ENCODE peak calls at places on chromosomes 11 and 22, in six cellular contexts. W is SK-N-SH, N is HL-60, Y is K562, G is HepG2, U is GM12878. R is an unnamed sample.

GRCh38 chr11:104490182-104490581 is 326.2 kb upstream of the PDGFD start:
- DNase-seq in W (no peak), N (no peak), Y (no peak), G (no peak), U (no peak), R (no peak)

GRCh38 chr11:112734207-112734606 is 227.0 kb upstream of the NCAM1 start:
- DNase-seq in W (no peak), N (peak), Y (peak), G (no peak), U (no peak), R (peak)

GRCh38 chr22:48261706-48262105 is 1499.3 kb downstream of the TBC1D22A start:
- DNase-seq in W (no peak), N (no peak), Y (peak), G (no peak), U (no peak), R (no peak)

GRCh38 chr11:1946812-1947480 is at the start of gene MRPL23:
- DNase-seq in W (no peak), N (peak), Y (no peak), G (no peak), U (no peak), R (no peak)

GRCh38 chr22:50016988-50017700 is 4.6 kb upstream of the IL17REL start:
- DNase-seq in W (peak), N (no peak), Y (no peak), G (no peak), U (peak), R (no peak)

GRCh38 chr11:122098223-122098980 is 17.6 kb downstream of the BLID start:
- DNase-seq in W (no peak), N (no peak), Y (no peak), G (no peak), U (no peak), R (no peak)

GRCh38 chr11:67195971-67196418 is 70.3 kb upstream of the GRK2 start:
- DNase-seq in W (no peak), N (peak), Y (no peak), G (peak), U (no peak), R (no peak)

GRCh38 chr11:61281581-61282250 is 13.4 kb downstream of the VWCE start:
- DNase-seq in W (peak), N (no peak), Y (peak), G (no peak), U (no peak), R (peak)

GRCh38 chr11:44574620-44575287 is 9.3 kb downstream of the CD82 start:
- DNase-seq in W (peak), N (peak), Y (no peak), G (no peak), U (peak), R (no peak)

GRCh38 chr11:900545-900944 is 10.1 kb downstream of the CHID1 start:
- DNase-seq in W (no peak), N (no peak), Y (no peak), G (no peak), U (no peak), R (no peak)

GRCh38 chr11:72704783-72705287 is 30.6 kb upstream of the PDE2A start:
- DNase-seq in W (no peak), N (no peak), Y (no peak), G (no peak), U (no peak), R (no peak)

GRCh38 chr11:38392176-38392575 is 1794.1 kb upstream of the RAG2 start:
- DNase-seq in W (no peak), N (no peak), Y (no peak), G (no peak), U (no peak), R (no peak)

GRCh38 chr11:60844045-60844869 is 2.3 kb downstream of the CCDC86 start:
- DNase-seq in W (no peak), N (no peak), Y (peak), G (no peak), U (no peak), R (no peak)

GRCh38 chr11:10502065-10502680 is 38.8 kb downstream of the RNF141 start:
- DNase-seq in W (no peak), N (no peak), Y (no peak), G (no peak), U (no peak), R (no peak)

GRCh38 chr11:115612331-115612730 is 108.1 kb upstream of the CADM1 start:
- DNase-seq in W (no peak), N (no peak), Y (no peak), G (no peak), U (no peak), R (peak)

GRCh38 chr11:390175-390574 is 3.8 kb upstream of the PKP3 start:
- DNase-seq in W (no peak), N (no peak), Y (peak), G (peak), U (no peak), R (no peak)

GRCh38 chr11:103798029-103798428 is 238.4 kb upstream of the DDI1 start:
- DNase-seq in W (no peak), N (no peak), Y (no peak), G (no peak), U (no peak), R (no peak)

GRCh38 chr11:102064316-102064715 is 17.1 kb downstream of the CFAP300 start:
- DNase-seq in W (no peak), N (no peak), Y (no peak), G (no peak), U (no peak), R (no peak)

GRCh38 chr11:124892750-124893454 is 4.8 kb downstream of the ROBO4 start:
- DNase-seq in W (peak), N (peak), Y (no peak), G (no peak), U (no peak), R (no peak)

GRCh38 chr22:41966607-41967240 is 2.5 kb upstream of the SEPTIN3 start:
- DNase-seq in W (peak), N (peak), Y (peak), G (peak), U (peak), R (no peak)

GRCh38 chr11:44623321-44623715 is 57.9 kb downstream of the CD82 start:
- DNase-seq in W (no peak), N (no peak), Y (no peak), G (no peak), U (no peak), R (no peak)

GRCh38 chr11:1513326-1514296 is 27.0 kb upstream of the MOB2 start:
- DNase-seq in W (peak), N (no peak), Y (no peak), G (no peak), U (no peak), R (no peak)

GRCh38 chr11:92383430-92383829 is 158.8 kb downstream of the FAT3 start:
- DNase-seq in W (no peak), N (no peak), Y (no peak), G (no peak), U (no peak), R (no peak)

GRCh38 chr11:129322941-129323340 is 52.7 kb upstream of the BARX2 start:
- DNase-seq in W (no peak), N (no peak), Y (no peak), G (no peak), U (no peak), R (no peak)

GRCh38 chr11:94545641-94546470 is 2.1 kb downstream of the FUT4 start:
- DNase-seq in W (no peak), N (peak), Y (no peak), G (no peak), U (no peak), R (no peak)

GRCh38 chr22:50732681-50733080 is 5.3 kb upstream of the ACR start:
- DNase-seq in W (no peak), N (no peak), Y (no peak), G (no peak), U (no peak), R (no peak)

GRCh38 chr11:115453158-115453557 is 51.1 kb downstream of the CADM1 start:
- DNase-seq in W (no peak), N (no peak), Y (no peak), G (no peak), U (no peak), R (no peak)

GRCh38 chr11:71499125-71499524 is 27.9 kb upstream of the KRTAP5-7 start:
- DNase-seq in W (peak), N (peak), Y (no peak), G (no peak), U (no peak), R (no peak)

GRCh38 chr11:13169709-13170108 is 107.9 kb upstream of the BMAL1 start:
- DNase-seq in W (no peak), N (no peak), Y (no peak), G (no peak), U (no peak), R (no peak)

GRCh38 chr11:114077482-114078305 is 18.2 kb downstream of the ZBTB16 start:
- DNase-seq in W (no peak), N (peak), Y (no peak), G (no peak), U (no peak), R (no peak)

GRCh38 chr11:87924125-87924524 is 251.1 kb downstream of the RAB38 start:
- DNase-seq in W (no peak), N (no peak), Y (no peak), G (no peak), U (no peak), R (no peak)

GRCh38 chr11:45658292-45658991 is 7.0 kb downstream of the CHST1 start:
- DNase-seq in W (no peak), N (no peak), Y (no peak), G (peak), U (no peak), R (peak)

GRCh38 chr22:21450320-21450831 is 16.8 kb upstream of the TMEM191C start:
- DNase-seq in W (peak), N (no peak), Y (no peak), G (no peak), U (no peak), R (no peak)

GRCh38 chr11:60657880-60658279 is 41.5 kb upstream of the MS4A8 start:
- DNase-seq in W (no peak), N (no peak), Y (no peak), G (peak), U (no peak), R (no peak)

GRCh38 chr11:45771194-45771941 is 33.6 kb upstream of the SLC35C1 start:
- DNase-seq in W (peak), N (peak), Y (peak), G (peak), U (no peak), R (no peak)

GRCh38 chr22:20244744-20245576 is 23.2 kb downstream of the RTN4R start:
- DNase-seq in W (peak), N (no peak), Y (peak), G (no peak), U (no peak), R (no peak)

GRCh38 chr11:45959851-45960250 is 37.4 kb downstream of the LARGE2 start:
- DNase-seq in W (no peak), N (no peak), Y (no peak), G (no peak), U (no peak), R (no peak)

GRCh38 chr22:19783531-19784395 is 23.2 kb downstream of the TBX1 start:
- DNase-seq in W (no peak), N (no peak), Y (no peak), G (no peak), U (no peak), R (no peak)

GRCh38 chr22:45402466-45402865 is 10.9 kb downstream of the SMC1B start:
- DNase-seq in W (no peak), N (peak), Y (no peak), G (no peak), U (no peak), R (no peak)

GRCh38 chr11:74316772-74317505 is 5.5 kb upstream of the P4HA3 start:
- DNase-seq in W (no peak), N (no peak), Y (no peak), G (no peak), U (no peak), R (no peak)

GRCh38 chr11:74320538-74320937 is 9.1 kb upstream of the P4HA3 start:
- DNase-seq in W (no peak), N (no peak), Y (no peak), G (no peak), U (no peak), R (no peak)

GRCh38 chr11:74321487-74322188 is 10.2 kb upstream of the P4HA3 start:
- DNase-seq in W (peak), N (peak), Y (peak), G (peak), U (no peak), R (peak)

GRCh38 chr11:74318241-74318932 is 6.9 kb upstream of the P4HA3 start:
- DNase-seq in W (no peak), N (no peak), Y (no peak), G (no peak), U (no peak), R (no peak)

GRCh38 chr11:74319139-74319538 is 7.7 kb upstream of the P4HA3 start:
- DNase-seq in W (no peak), N (no peak), Y (no peak), G (no peak), U (no peak), R (no peak)
- TF ChIP-seq GABPA in W (no peak), N (no peak), Y (no peak), G (no peak), U (no peak), R (no peak)

GRCh38 chr22:31126128-31126868 is 3.5 kb downstream of the INPP5J start:
- DNase-seq in W (no peak), N (no peak), Y (no peak), G (no peak), U (no peak), R (no peak)
- TF ChIP-seq GABPA in W (no peak), N (no peak), Y (no peak), G (no peak), U (no peak), R (no peak)

GRCh38 chr11:16843307-16843706 is 104.9 kb downstream of the C11orf58 start:
- DNase-seq in W (peak), N (no peak), Y (peak), G (peak), U (no peak), R (no peak)
- TF ChIP-seq GABPA in W (no peak), N (no peak), Y (no peak), G (no peak), U (no peak), R (no peak)

GRCh38 chr22:28444659-28445058 is 235.0 kb downstream of the TTC28 start:
- DNase-seq in W (no peak), N (no peak), Y (no peak), G (no peak), U (no peak), R (no peak)
- TF ChIP-seq GABPA in W (no peak), N (no peak), Y (no peak), G (no peak), U (no peak), R (no peak)

R was measured in H1.